ENCODE peak calls at places on chromosomes 5 and 9, in seven cellular contexts. Y, S, V, M, W, T and I are unnamed samples.
A peak's percentile ranks its signal among the peaks of the same experiment; 100 is the strongest.

GRCh38 chr9:88310310-88310980 is 77.8 kb upstream of the SPIN1 start:
- DNase-seq in Y (peak; percentile 14), S (no peak), V (peak; percentile 34), M (peak; percentile 58), W (no peak), T (no peak), I (no peak)

GRCh38 chr9:132005896-132006295 is 73.8 kb downstream of the MED27 start:
- DNase-seq in Y (no peak), S (no peak), V (no peak), M (no peak), W (no peak), T (no peak), I (no peak)

GRCh38 chr9:18610956-18611355 is 137.0 kb downstream of the ADAMTSL1 start:
- DNase-seq in Y (no peak), S (no peak), V (no peak), M (no peak), W (no peak), T (no peak), I (no peak)

GRCh38 chr5:34731435-34732232 is 75.5 kb downstream of the RAI14 start:
- DNase-seq in Y (peak; percentile 76), S (no peak), V (peak; percentile 52), M (no peak), W (no peak), T (no peak), I (no peak)

GRCh38 chr9:91301161-91301560 is 60.6 kb downstream of the AUH start:
- DNase-seq in Y (no peak), S (no peak), V (no peak), M (no peak), W (no peak), T (no peak), I (no peak)

GRCh38 chr5:554284-554988 is 30.2 kb upstream of the SLC9A3 start:
- DNase-seq in Y (no peak), S (no peak), V (no peak), M (no peak), W (no peak), T (no peak), I (no peak)

GRCh38 chr5:174531782-174532191 is 192.6 kb upstream of the MSX2 start:
- DNase-seq in Y (no peak), S (no peak), V (no peak), M (no peak), W (no peak), T (no peak), I (no peak)

GRCh38 chr5:126445502-126446174 is 22.4 kb downstream of the GRAMD2B start:
- DNase-seq in Y (no peak), S (no peak), V (no peak), M (no peak), W (no peak), T (no peak), I (no peak)

GRCh38 chr9:89844535-89844934 is 239.7 kb downstream of the GADD45G start:
- DNase-seq in Y (no peak), S (no peak), V (no peak), M (no peak), W (no peak), T (no peak), I (no peak)

GRCh38 chr9:127844821-127845359 is 9.6 kb downstream of the ENG start:
- DNase-seq in Y (no peak), S (no peak), V (no peak), M (no peak), W (no peak), T (no peak), I (no peak)

GRCh38 chr9:4689013-4689412 is 9.6 kb downstream of the CDC37L1 start:
- DNase-seq in Y (no peak), S (no peak), V (peak; percentile 50), M (no peak), W (no peak), T (no peak), I (no peak)

GRCh38 chr5:109823597-109823996 is 133.9 kb downstream of the MAN2A1 start:
- DNase-seq in Y (no peak), S (no peak), V (no peak), M (no peak), W (no peak), T (no peak), I (no peak)

GRCh38 chr9:109315889-109316640 is 4.8 kb downstream of the EPB41L4B start:
- DNase-seq in Y (peak; percentile 34), S (no peak), V (no peak), M (no peak), W (no peak), T (no peak), I (no peak)

GRCh38 chr9:123756484-123757106 is 173.3 kb downstream of the DENND1A start:
- DNase-seq in Y (no peak), S (no peak), V (no peak), M (peak; percentile 43), W (peak; percentile 40), T (no peak), I (no peak)

GRCh38 chr5:175809531-175810121 is 61.8 kb upstream of the CPLX2 start:
- DNase-seq in Y (peak; percentile 47), S (no peak), V (no peak), M (no peak), W (no peak), T (no peak), I (no peak)

GRCh38 chr5:90802695-90803317 is 244.2 kb downstream of the ADGRV1 start:
- DNase-seq in Y (peak; percentile 25), S (peak; percentile 41), V (peak; percentile 51), M (no peak), W (no peak), T (no peak), I (peak; percentile 21)
- TF ChIP-seq TAF1 in Y (no peak), S (no peak), V (no peak), M (no peak), W (no peak), T (no peak), I (no peak)

GRCh38 chr9:129849042-129849441 is 13.8 kb downstream of the USP20 start:
- DNase-seq in Y (no peak), S (no peak), V (no peak), M (no peak), W (no peak), T (no peak), I (no peak)

GRCh38 chr9:129849901-129850300 is 14.6 kb downstream of the USP20 start:
- DNase-seq in Y (no peak), S (no peak), V (no peak), M (no peak), W (no peak), T (no peak), I (no peak)

GRCh38 chr9:129851821-129852220 is 16.6 kb downstream of the USP20 start:
- DNase-seq in Y (no peak), S (no peak), V (no peak), M (no peak), W (no peak), T (no peak), I (no peak)

GRCh38 chr9:129852575-129852974 is 17.3 kb downstream of the USP20 start:
- DNase-seq in Y (no peak), S (peak; percentile 63), V (no peak), M (no peak), W (no peak), T (no peak), I (no peak)

GRCh38 chr9:129850821-129851540 is 15.7 kb downstream of the USP20 start:
- DNase-seq in Y (no peak), S (no peak), V (no peak), M (no peak), W (no peak), T (no peak), I (no peak)
- TF ChIP-seq POLR2AphosphoS5 in Y (no peak), S (no peak), V (no peak), M (no peak), W (no peak), T (no peak), I (no peak)

DNA sequence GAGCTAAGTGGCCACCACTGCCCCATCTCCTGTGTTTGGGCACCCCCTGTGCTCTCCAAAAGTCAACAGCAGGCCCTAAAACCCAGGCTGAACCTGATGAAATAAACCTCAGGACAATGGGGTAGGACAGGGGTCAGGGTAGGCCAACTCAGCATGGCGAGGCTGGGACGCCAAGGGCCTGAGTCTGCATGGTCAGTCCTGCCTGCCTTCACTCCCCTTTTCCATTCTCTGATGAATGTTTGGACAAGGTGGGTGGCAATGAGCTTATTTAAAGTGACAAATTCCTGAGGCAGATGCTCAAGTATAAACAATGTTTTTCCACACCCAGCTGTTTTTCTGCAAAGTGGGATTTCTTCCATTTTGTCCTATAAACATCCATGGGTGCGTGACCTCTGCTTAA is 47.2 kb upstream of the CXCL14 start:
- DNase-seq in Y (no peak), S (no peak), V (no peak), M (peak; percentile 19), W (no peak), T (no peak), I (no peak)
- TF ChIP-seq TAF1 in Y (no peak), S (no peak), V (no peak), M (no peak), W (no peak), T (no peak), I (no peak)

GRCh38 chr5:172104021-172104420 is 84.0 kb downstream of the STK10 start:
- DNase-seq in Y (peak; percentile 30), S (no peak), V (no peak), M (no peak), W (no peak), T (no peak), I (no peak)
- TF ChIP-seq POLR2AphosphoS5 in Y (no peak), S (no peak), V (no peak), M (no peak), W (no peak), T (no peak), I (no peak)

GRCh38 chr5:71569748-71570509 is 17.2 kb upstream of the MCCC2 start:
- DNase-seq in Y (no peak), S (no peak), V (no peak), M (no peak), W (no peak), T (no peak), I (no peak)
- TF ChIP-seq TAF1 in Y (no peak), S (no peak), V (no peak), M (no peak), W (no peak), T (no peak), I (no peak)

GRCh38 chr9:98080346-98080745 is 23.8 kb downstream of the NANS start:
- DNase-seq in Y (no peak), S (no peak), V (no peak), M (no peak), W (no peak), T (no peak), I (no peak)

GRCh38 chr9:98083566-98084135 is 27.1 kb downstream of the NANS start:
- DNase-seq in Y (no peak), S (no peak), V (peak; percentile 50), M (no peak), W (no peak), T (no peak), I (no peak)

GRCh38 chr9:98080780-98081179 is 24.2 kb downstream of the NANS start:
- DNase-seq in Y (no peak), S (no peak), V (no peak), M (no peak), W (no peak), T (no peak), I (no peak)

GRCh38 chr9:98083059-98083458 is 26.5 kb downstream of the NANS start:
- DNase-seq in Y (no peak), S (no peak), V (no peak), M (no peak), W (no peak), T (no peak), I (no peak)

GRCh38 chr9:98081477-98082219 is 25.1 kb downstream of the NANS start:
- DNase-seq in Y (peak; percentile 55), S (no peak), V (no peak), M (no peak), W (no peak), T (no peak), I (no peak)
- TF ChIP-seq POLR2AphosphoS5 in Y (no peak), S (no peak), V (no peak), M (no peak), W (no peak), T (no peak), I (no peak)

GRCh38 chr9:16985559-16986348 is 115.3 kb upstream of the BNC2 start:
- DNase-seq in Y (no peak), S (no peak), V (no peak), M (no peak), W (no peak), T (no peak), I (no peak)
- TF ChIP-seq TAF1 in Y (no peak), S (no peak), V (no peak), M (no peak), W (no peak), T (no peak), I (no peak)